ENCODE peak calls at places on chromosomes 11 and 22, in eight cellular contexts. One of them, this sample, is unnamed.

GRCh38 chr11:117885777-117886176 is 9.3 kb upstream of the FXYD6 start:
- DNase-seq in cardiac muscle cell: peak
- DNase-seq in cardiac fibroblast: no peak
- DNase-seq in stimulated activated CD4-positive, alpha-beta T cell treated with anti-CD3 and anti-CD28 coated beads, Interleukin-1b, Interleukin-23, amount 100 ng/mL, for 24 hours: no peak
- DNase-seq in stimulated activated naive CD8-positive, alpha-beta T cell treated with anti-CD3 and anti-CD28 coated beads, Interleukin-15, amount 100 ng/mL, for 72 hours: no peak
- DNase-seq in Right ventricle myocardium superior: peak
- DNase-seq in activated naive CD4-positive, alpha-beta T cell: no peak
- DNase-seq in foreskin keratinocyte: no peak
- DNase-seq in this sample: no peak

GRCh38 chr11:78419327-78419726 is 1.7 kb upstream of the GAB2 start:
- DNase-seq in stimulated activated naive CD8-positive, alpha-beta T cell treated with anti-CD3 and anti-CD28 coated beads, Interleukin-15, amount 100 ng/mL, for 72 hours: no peak
- DNase-seq in stimulated activated CD4-positive, alpha-beta T cell treated with anti-CD3 and anti-CD28 coated beads, Interleukin-1b, Interleukin-23, amount 100 ng/mL, for 24 hours: no peak
- DNase-seq in cardiac fibroblast: peak
- DNase-seq in foreskin keratinocyte: peak
- DNase-seq in cardiac muscle cell: peak
- DNase-seq in Right ventricle myocardium superior: peak
- DNase-seq in activated naive CD4-positive, alpha-beta T cell: no peak
- DNase-seq in this sample: no peak

GRCh38 chr22:21698430-21699329 is 32.9 kb downstream of the PPIL2 start:
- DNase-seq in activated naive CD4-positive, alpha-beta T cell: no peak
- DNase-seq in stimulated activated CD4-positive, alpha-beta T cell treated with anti-CD3 and anti-CD28 coated beads, Interleukin-1b, Interleukin-23, amount 100 ng/mL, for 24 hours: no peak
- DNase-seq in Right ventricle myocardium superior: peak
- DNase-seq in cardiac fibroblast: peak
- DNase-seq in foreskin keratinocyte: no peak
- DNase-seq in stimulated activated naive CD8-positive, alpha-beta T cell treated with anti-CD3 and anti-CD28 coated beads, Interleukin-15, amount 100 ng/mL, for 72 hours: no peak
- DNase-seq in cardiac muscle cell: peak
- DNase-seq in this sample: no peak

GRCh38 chr22:47352920-47353700 is 590.7 kb downstream of the TBC1D22A start:
- DNase-seq in cardiac muscle cell: no peak
- DNase-seq in foreskin keratinocyte: no peak
- DNase-seq in activated naive CD4-positive, alpha-beta T cell: no peak
- DNase-seq in cardiac fibroblast: no peak
- DNase-seq in Right ventricle myocardium superior: no peak
- DNase-seq in stimulated activated naive CD8-positive, alpha-beta T cell treated with anti-CD3 and anti-CD28 coated beads, Interleukin-15, amount 100 ng/mL, for 72 hours: no peak
- DNase-seq in stimulated activated CD4-positive, alpha-beta T cell treated with anti-CD3 and anti-CD28 coated beads, Interleukin-1b, Interleukin-23, amount 100 ng/mL, for 24 hours: no peak
- DNase-seq in this sample: no peak

GRCh38 chr11:5192738-5193137 is 7.7 kb downstream of the OR51V1 start:
- DNase-seq in stimulated activated CD4-positive, alpha-beta T cell treated with anti-CD3 and anti-CD28 coated beads, Interleukin-1b, Interleukin-23, amount 100 ng/mL, for 24 hours: no peak
- DNase-seq in cardiac fibroblast: no peak
- DNase-seq in stimulated activated naive CD8-positive, alpha-beta T cell treated with anti-CD3 and anti-CD28 coated beads, Interleukin-15, amount 100 ng/mL, for 72 hours: no peak
- DNase-seq in Right ventricle myocardium superior: no peak
- DNase-seq in cardiac muscle cell: no peak
- DNase-seq in activated naive CD4-positive, alpha-beta T cell: no peak
- DNase-seq in foreskin keratinocyte: no peak
- DNase-seq in this sample: no peak

GRCh38 chr11:827146-827860 is 416 bp upstream of the CRACR2B start:
- DNase-seq in cardiac muscle cell: no peak
- DNase-seq in foreskin keratinocyte: no peak
- DNase-seq in Right ventricle myocardium superior: no peak
- DNase-seq in stimulated activated naive CD8-positive, alpha-beta T cell treated with anti-CD3 and anti-CD28 coated beads, Interleukin-15, amount 100 ng/mL, for 72 hours: peak
- DNase-seq in stimulated activated CD4-positive, alpha-beta T cell treated with anti-CD3 and anti-CD28 coated beads, Interleukin-1b, Interleukin-23, amount 100 ng/mL, for 24 hours: no peak
- DNase-seq in cardiac fibroblast: no peak
- DNase-seq in activated naive CD4-positive, alpha-beta T cell: no peak
- DNase-seq in this sample: no peak

GRCh38 chr11:13776134-13776815 is 107.8 kb downstream of the FAR1 start:
- DNase-seq in cardiac fibroblast: no peak
- DNase-seq in cardiac muscle cell: no peak
- DNase-seq in activated naive CD4-positive, alpha-beta T cell: peak
- DNase-seq in stimulated activated naive CD8-positive, alpha-beta T cell treated with anti-CD3 and anti-CD28 coated beads, Interleukin-15, amount 100 ng/mL, for 72 hours: peak
- DNase-seq in Right ventricle myocardium superior: no peak
- DNase-seq in foreskin keratinocyte: no peak
- DNase-seq in stimulated activated CD4-positive, alpha-beta T cell treated with anti-CD3 and anti-CD28 coated beads, Interleukin-1b, Interleukin-23, amount 100 ng/mL, for 24 hours: no peak
- DNase-seq in this sample: no peak

GRCh38 chr11:88555829-88556202 is 218.3 kb upstream of the CTSC start:
- DNase-seq in stimulated activated naive CD8-positive, alpha-beta T cell treated with anti-CD3 and anti-CD28 coated beads, Interleukin-15, amount 100 ng/mL, for 72 hours: no peak
- DNase-seq in cardiac muscle cell: peak
- DNase-seq in stimulated activated CD4-positive, alpha-beta T cell treated with anti-CD3 and anti-CD28 coated beads, Interleukin-1b, Interleukin-23, amount 100 ng/mL, for 24 hours: no peak
- DNase-seq in cardiac fibroblast: peak
- DNase-seq in foreskin keratinocyte: no peak
- DNase-seq in Right ventricle myocardium superior: no peak
- DNase-seq in activated naive CD4-positive, alpha-beta T cell: no peak
- DNase-seq in this sample: no peak

GRCh38 chr22:35328472-35328885 is 28.8 kb downstream of the TOM1 start:
- DNase-seq in cardiac muscle cell: no peak
- DNase-seq in activated naive CD4-positive, alpha-beta T cell: no peak
- DNase-seq in stimulated activated CD4-positive, alpha-beta T cell treated with anti-CD3 and anti-CD28 coated beads, Interleukin-1b, Interleukin-23, amount 100 ng/mL, for 24 hours: no peak
- DNase-seq in cardiac fibroblast: no peak
- DNase-seq in foreskin keratinocyte: no peak
- DNase-seq in stimulated activated naive CD8-positive, alpha-beta T cell treated with anti-CD3 and anti-CD28 coated beads, Interleukin-15, amount 100 ng/mL, for 72 hours: no peak
- DNase-seq in Right ventricle myocardium superior: peak
- DNase-seq in this sample: no peak